ENCODE peak calls at places on chromosomes 6 and 20, in seven cellular contexts. I, C, G, K, Y, O and T are unnamed samples.

GRCh38 chr6:36493859-36494258 is 51.1 kb downstream of the KCTD20 start:
- DNase-seq in I (no peak), O (no peak), G (no peak), C (no peak), K (no peak), Y (no peak), T (no peak)

GRCh38 chr6:3009930-3010329 is 10.2 kb downstream of the NQO2 start:
- DNase-seq in C (no peak), K (no peak), I (no peak), Y (no peak), O (no peak), G (peak; percentile 41), T (no peak)

GRCh38 chr6:125944434-125944816 is 12.1 kb upstream of the HINT3 start:
- DNase-seq in K (peak; percentile 69), I (peak; percentile 62), O (peak; percentile 83), C (no peak), G (peak; percentile 88), Y (no peak), T (no peak)

GRCh38 chr6:55058682-55059081 is 115.6 kb upstream of the HCRTR2 start:
- DNase-seq in C (no peak), K (no peak), O (no peak), Y (no peak), I (no peak), G (no peak), T (no peak)

GRCh38 chr6:3715285-3715684 is 36.2 kb downstream of the PXDC1 start:
- DNase-seq in C (no peak), G (no peak), I (no peak), K (no peak), O (no peak), Y (no peak), T (no peak)

GRCh38 chr6:169070506-169071176 is 183.0 kb downstream of the THBS2 start:
- DNase-seq in O (peak; percentile 22), C (no peak), K (peak; percentile 50), G (peak; percentile 100), Y (peak; percentile 72), I (peak; percentile 82), T (peak; percentile 89)

GRCh38 chr6:159359581-159360264 is 190.5 kb downstream of the FNDC1 start:
- DNase-seq in O (no peak), I (no peak), Y (no peak), K (no peak), G (no peak), C (no peak), T (no peak)

GRCh38 chr6:148590881-148591280 is 155.9 kb upstream of the UST start:
- DNase-seq in O (no peak), C (no peak), Y (no peak), G (no peak), K (no peak), I (no peak), T (no peak)

GRCh38 chr6:90249458-90249857 is 47.2 kb downstream of the BACH2 start:
- DNase-seq in K (no peak), G (no peak), C (no peak), Y (no peak), I (no peak), O (no peak), T (no peak)

GRCh38 chr6:163984446-163984936 is 570.0 kb downstream of the QKI start:
- DNase-seq in C (no peak), Y (no peak), O (no peak), G (no peak), K (no peak), I (no peak), T (no peak)

GRCh38 chr6:19895866-19896579 is 58.9 kb downstream of the ID4 start:
- DNase-seq in K (peak; percentile 8), Y (no peak), G (no peak), C (no peak), I (no peak), O (no peak), T (no peak)

GRCh38 chr6:2861071-2861821 is 19.6 kb upstream of the SERPINB1 start:
- DNase-seq in I (no peak), C (no peak), K (no peak), O (no peak), Y (no peak), G (no peak), T (no peak)

GRCh38 chr20:49909499-49910339 is 5.6 kb downstream of the SPATA2 start:
- DNase-seq in I (no peak), G (no peak), Y (no peak), C (no peak), O (no peak), K (no peak), T (peak; percentile 78)

GRCh38 chr20:57255183-57255582 is 11.3 kb downstream of the BMP7 start:
- DNase-seq in K (no peak), O (no peak), C (no peak), I (no peak), G (no peak), Y (no peak), T (no peak)

GRCh38 chr20:57259179-57260021 is 7.0 kb downstream of the BMP7 start:
- DNase-seq in G (no peak), C (no peak), I (no peak), K (no peak), Y (no peak), O (no peak), T (no peak)

GRCh38 chr20:57258055-57258454 is 8.4 kb downstream of the BMP7 start:
- DNase-seq in O (no peak), K (no peak), C (no peak), G (no peak), Y (no peak), I (no peak), T (no peak)

GRCh38 chr20:57256908-57257307 is 9.5 kb downstream of the BMP7 start:
- DNase-seq in O (no peak), Y (no peak), G (no peak), C (no peak), I (no peak), K (no peak), T (no peak)

GRCh38 chr20:57256205-57256604 is 10.2 kb downstream of the BMP7 start:
- DNase-seq in G (no peak), O (no peak), I (no peak), C (no peak), K (no peak), Y (no peak), T (no peak)
- H3K4me1 ChIP-seq in G (no peaks in the 10 kb centered on the region), O (peaks cover 5% of the 10 kb centered on the region), I (no peaks in the 10 kb centered on the region), C (peaks cover 20% of the 10 kb centered on the region), K (no peaks in the 10 kb centered on the region), Y (no peaks in the 10 kb centered on the region), T (no peaks in the 10 kb centered on the region)

DNA sequence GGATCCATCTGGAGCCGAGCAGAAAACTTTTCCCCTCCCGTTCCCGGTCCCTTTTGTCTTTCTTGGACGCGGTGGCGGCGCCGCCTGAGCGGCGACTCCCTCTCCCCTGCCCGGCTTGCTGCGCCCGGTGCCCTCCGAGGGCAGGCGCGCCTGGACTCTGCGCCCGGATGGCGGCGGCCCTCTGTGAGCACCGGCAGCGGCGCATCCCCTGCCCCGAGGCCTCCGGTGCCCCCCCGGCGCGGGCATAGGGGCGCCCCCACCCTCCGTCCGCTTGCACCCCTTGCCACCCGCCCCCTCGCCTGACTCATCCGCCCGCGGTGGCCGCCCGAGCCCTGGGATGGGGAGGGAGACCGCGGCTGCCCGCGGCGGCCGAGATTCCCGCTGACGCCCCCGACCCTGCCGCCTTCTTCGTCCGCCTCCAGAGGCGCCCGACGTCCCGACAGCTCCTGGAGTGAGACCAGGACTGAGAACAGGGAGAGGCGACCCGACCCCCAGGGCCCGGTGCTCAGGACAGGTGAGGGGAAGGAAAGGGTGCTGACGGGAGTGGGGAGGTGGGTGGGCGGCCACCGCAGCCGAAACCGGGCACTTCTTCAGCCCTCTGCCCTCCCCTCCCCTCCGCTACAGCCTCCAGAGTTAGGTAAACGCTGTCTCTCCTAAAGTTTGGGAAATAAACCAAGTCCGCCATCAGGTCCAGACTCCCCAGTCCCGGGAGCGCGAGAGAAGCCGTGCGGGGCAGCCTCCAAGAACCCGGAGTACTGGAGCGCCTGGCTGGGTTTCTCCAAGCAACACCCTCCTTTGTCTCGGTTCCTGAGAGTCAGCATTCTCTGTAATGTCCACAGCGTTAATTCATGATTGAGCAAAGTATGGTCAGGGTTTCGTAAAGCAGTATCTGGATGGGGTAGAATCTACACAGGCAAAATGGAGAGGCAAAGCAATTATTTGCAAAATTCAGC is at the start of gene TMEM200A:
- DNase-seq in I (peak; percentile 74), K (no peak), Y (peak; percentile 6), O (peak; percentile 12), C (peak; percentile 58), G (peak; percentile 51), T (peak; percentile 8)
- TF ChIP-seq POLR2A in I (peak; percentile 33), K (no peak), Y (no peak), O (peak; percentile 18), C (no peak), G (peak; percentile 47), T (no peak)

GRCh38 chr20:19885576-19885956 is 127.5 kb downstream of the RIN2 start:
- DNase-seq in O (no peak), C (no peak), I (no peak), K (no peak), G (no peak), Y (no peak), T (no peak)

GRCh38 chr20:19887566-19888268 is 129.4 kb upstream of the NAA20 start:
- DNase-seq in K (no peak), I (no peak), C (no peak), Y (no peak), G (no peak), O (no peak), T (no peak)

GRCh38 chr20:19888269-19888669 is 128.9 kb upstream of the NAA20 start:
- DNase-seq in Y (no peak), K (peak; percentile 35), O (no peak), I (no peak), C (no peak), G (no peak), T (peak; percentile 19)

GRCh38 chr20:19885981-19886665 is 128.1 kb downstream of the RIN2 start:
- DNase-seq in C (no peak), G (peak; percentile 61), Y (peak; percentile 62), I (peak; percentile 74), O (peak; percentile 32), K (peak; percentile 43), T (no peak)

DNA sequence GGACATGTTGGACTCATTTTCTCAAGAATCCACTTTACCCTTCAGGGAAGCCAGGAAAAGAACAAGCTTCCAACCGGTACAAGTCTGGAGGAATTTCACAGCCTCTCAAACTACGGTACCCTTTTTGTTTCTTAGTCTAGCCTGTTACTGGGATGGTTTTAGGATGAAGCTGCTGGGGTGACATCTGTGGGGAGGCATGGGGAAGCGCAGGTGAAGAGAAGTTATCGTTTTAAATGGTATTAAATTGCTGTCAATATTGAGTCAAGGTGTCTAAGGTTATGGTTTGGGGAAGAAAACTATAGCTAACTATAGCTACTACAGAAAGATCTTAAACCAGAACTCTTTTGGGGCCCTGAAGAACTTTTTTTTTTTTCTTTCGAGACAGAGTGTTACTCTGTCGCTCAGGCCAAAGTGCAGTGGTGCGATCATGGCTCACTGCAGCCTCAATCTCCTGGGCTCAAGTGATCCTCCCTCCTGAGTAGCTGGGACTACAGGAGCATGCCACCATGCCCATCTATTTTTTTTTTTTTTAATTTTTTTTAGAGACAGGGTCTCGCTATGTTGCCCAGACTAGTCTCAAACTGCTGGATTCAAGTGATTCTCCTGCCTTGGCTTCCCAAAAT is 128.7 kb downstream of the RIN2 start:
- DNase-seq in Y (peak; percentile 67), C (no peak), I (no peak), O (no peak), K (no peak), G (peak; percentile 56), T (no peak)
- TF ChIP-seq CTCF in Y (peak; percentile 49), C (peak; percentile 22), I (no peak), O (no peak), K (peak; percentile 21), G (peak; percentile 41), T (no peak)

DNA sequence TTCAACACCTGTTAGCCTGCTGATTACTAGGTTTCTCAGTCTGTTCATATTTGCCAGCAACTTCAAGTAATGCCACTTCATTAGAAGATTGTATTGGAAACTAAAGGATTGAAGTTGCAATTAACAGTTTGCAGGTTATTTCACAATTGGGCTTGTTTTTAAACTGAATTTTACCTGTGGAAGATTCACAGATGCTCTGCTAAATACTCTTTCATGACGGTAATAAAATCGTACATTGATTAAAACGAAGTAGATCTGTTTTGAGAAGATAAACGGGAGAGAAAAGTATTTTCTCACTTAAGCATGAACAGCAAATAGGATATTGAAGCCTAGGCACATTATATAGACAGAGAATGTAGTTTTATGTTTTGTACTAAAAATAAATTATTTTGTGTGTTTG is 1.6 kb downstream of the RNF182 start:
- DNase-seq in C (no peak), K (no peak), Y (no peak), G (no peak), I (no peak), O (no peak), T (no peak)
- H3K4me1 ChIP-seq in C (peaks cover 4% of the 10 kb centered on the region), K (no peaks in the 10 kb centered on the region), Y (peaks cover 6% of the 10 kb centered on the region), G (peaks cover 2% of the 10 kb centered on the region), I (no peaks in the 10 kb centered on the region), O (peaks cover 18% of the 10 kb centered on the region), T (peaks cover 7% of the 10 kb centered on the region)